ENCODE peak calls at places on chromosome 20, in nine cellular contexts. One of them, this sample, is unnamed.

GRCh38 chr20:53884859-53885654 is 185.3 kb downstream of the BCAS1 start:
- DNase-seq in Panc1: no peak
- DNase-seq in HepG2: no peak
- DNase-seq in GM23338: no peak
- DNase-seq in SK-N-SH: no peak
- DNase-seq in HCT116: no peak
- DNase-seq in GM12878: no peak
- DNase-seq in K562: no peak
- DNase-seq in A549: no peak
- DNase-seq in this sample: no peak

GRCh38 chr20:3248167-3248992 is 9.4 kb upstream of the SLC4A11 start:
- DNase-seq in HepG2: no peak
- DNase-seq in HCT116: no peak
- DNase-seq in Panc1: no peak
- DNase-seq in A549: no peak
- DNase-seq in SK-N-SH: no peak
- DNase-seq in K562: peak; percentile 63
- DNase-seq in GM12878: no peak
- DNase-seq in GM23338: peak; percentile 87
- DNase-seq in this sample: no peak

GRCh38 chr20:58205850-58206249 is 22.6 kb downstream of the ANKRD60 start:
- DNase-seq in SK-N-SH: no peak
- DNase-seq in GM12878: no peak
- DNase-seq in HCT116: no peak
- DNase-seq in K562: no peak
- DNase-seq in A549: no peak
- DNase-seq in HepG2: no peak
- DNase-seq in Panc1: no peak
- DNase-seq in GM23338: no peak
- DNase-seq in this sample: no peak

GRCh38 chr20:5085380-5085779 is 34.4 kb downstream of the PCNA start:
- DNase-seq in A549: no peak
- DNase-seq in GM12878: no peak
- DNase-seq in SK-N-SH: no peak
- DNase-seq in GM23338: no peak
- DNase-seq in K562: no peak
- DNase-seq in HCT116: no peak
- DNase-seq in HepG2: no peak
- DNase-seq in Panc1: no peak
- DNase-seq in this sample: no peak

GRCh38 chr20:920306-920705 is 4.2 kb upstream of the ANGPT4 start:
- DNase-seq in SK-N-SH: no peak
- DNase-seq in GM23338: no peak
- DNase-seq in A549: no peak
- DNase-seq in HepG2: no peak
- DNase-seq in HCT116: no peak
- DNase-seq in GM12878: no peak
- DNase-seq in K562: no peak
- DNase-seq in Panc1: no peak
- DNase-seq in this sample: no peak

GRCh38 chr20:24166127-24166389 is 177.5 kb upstream of the GGTLC1 start:
- DNase-seq in K562: no peak
- DNase-seq in SK-N-SH: no peak
- DNase-seq in GM12878: no peak
- DNase-seq in GM23338: peak; percentile 45
- DNase-seq in HCT116: no peak
- DNase-seq in A549: no peak
- DNase-seq in Panc1: no peak
- DNase-seq in HepG2: no peak
- DNase-seq in this sample: no peak

GRCh38 chr20:31833130-31833930 is 12.1 kb downstream of the FOXS1 start:
- DNase-seq in SK-N-SH: peak; percentile 90
- DNase-seq in GM12878: no peak
- DNase-seq in Panc1: no peak
- DNase-seq in HepG2: peak; percentile 74
- DNase-seq in GM23338: peak; percentile 98
- DNase-seq in A549: peak; percentile 90
- DNase-seq in HCT116: peak; percentile 36
- DNase-seq in K562: peak; percentile 83
- DNase-seq in this sample: peak; percentile 54

GRCh38 chr20:25444556-25444955 is 37.1 kb downstream of the GINS1 start:
- DNase-seq in GM12878: no peak
- DNase-seq in K562: no peak
- DNase-seq in HCT116: no peak
- DNase-seq in HepG2: no peak
- DNase-seq in A549: no peak
- DNase-seq in SK-N-SH: no peak
- DNase-seq in Panc1: no peak
- DNase-seq in GM23338: no peak
- DNase-seq in this sample: no peak

GRCh38 chr20:62779417-62779685 is 16.9 kb upstream of the MRGBP start:
- DNase-seq in HCT116: no peak
- DNase-seq in Panc1: no peak
- DNase-seq in HepG2: no peak
- DNase-seq in SK-N-SH: no peak
- DNase-seq in GM12878: no peak
- DNase-seq in A549: no peak
- DNase-seq in K562: no peak
- DNase-seq in GM23338: no peak
- DNase-seq in this sample: no peak

GRCh38 chr20:33787253-33787891 is 23.8 kb upstream of the CHMP4B start:
- DNase-seq in K562: no peak
- DNase-seq in HepG2: no peak
- DNase-seq in A549: no peak
- DNase-seq in GM12878: no peak
- DNase-seq in HCT116: no peak
- DNase-seq in SK-N-SH: no peak
- DNase-seq in GM23338: no peak
- DNase-seq in Panc1: no peak
- DNase-seq in this sample: no peak

GRCh38 chr20:36700438-36700837 is 45.5 kb downstream of the NDRG3 start:
- DNase-seq in GM23338: peak; percentile 16
- DNase-seq in SK-N-SH: no peak
- DNase-seq in HCT116: no peak
- DNase-seq in HepG2: peak; percentile 27
- DNase-seq in A549: no peak
- DNase-seq in Panc1: no peak
- DNase-seq in GM12878: no peak
- DNase-seq in K562: peak; percentile 68
- DNase-seq in this sample: no peak

GRCh38 chr20:37796733-37797132 is 102.9 kb downstream of the CTNNBL1 start:
- DNase-seq in GM23338: no peak
- DNase-seq in HCT116: no peak
- DNase-seq in Panc1: no peak
- DNase-seq in K562: no peak
- DNase-seq in GM12878: no peak
- DNase-seq in HepG2: no peak
- DNase-seq in A549: no peak
- DNase-seq in SK-N-SH: no peak
- DNase-seq in this sample: no peak

GRCh38 chr20:58622671-58623578 is 28.2 kb upstream of the STX16 start:
- DNase-seq in A549: no peak
- DNase-seq in GM12878: no peak
- DNase-seq in GM23338: no peak
- DNase-seq in SK-N-SH: no peak
- DNase-seq in Panc1: no peak
- DNase-seq in HCT116: no peak
- DNase-seq in K562: peak; percentile 20
- DNase-seq in HepG2: no peak
- DNase-seq in this sample: no peak

GRCh38 chr20:43900062-43900461 is 14.6 kb upstream of the TOX2 start:
- DNase-seq in A549: no peak
- DNase-seq in Panc1: no peak
- DNase-seq in K562: no peak
- DNase-seq in HepG2: no peak
- DNase-seq in GM23338: no peak
- DNase-seq in HCT116: no peak
- DNase-seq in SK-N-SH: no peak
- DNase-seq in GM12878: no peak
- DNase-seq in this sample: no peak

GRCh38 chr20:25063546-25063945 is 5.6 kb upstream of the ACSS1 start:
- DNase-seq in GM12878: no peak
- DNase-seq in K562: no peak
- DNase-seq in A549: no peak
- DNase-seq in HCT116: no peak
- DNase-seq in SK-N-SH: no peak
- DNase-seq in Panc1: no peak
- DNase-seq in HepG2: no peak
- DNase-seq in GM23338: no peak
- DNase-seq in this sample: no peak

GRCh38 chr20:50745634-50746137 is 14.3 kb downstream of the PARD6B start:
- DNase-seq in GM12878: no peak
- DNase-seq in GM23338: no peak
- DNase-seq in HCT116: no peak
- DNase-seq in Panc1: no peak
- DNase-seq in K562: no peak
- DNase-seq in HepG2: no peak
- DNase-seq in SK-N-SH: no peak
- DNase-seq in A549: no peak
- DNase-seq in this sample: no peak

GRCh38 chr20:50746138-50746940 is 15.0 kb downstream of the PARD6B start:
- DNase-seq in Panc1: no peak
- DNase-seq in HCT116: no peak
- DNase-seq in SK-N-SH: no peak
- DNase-seq in K562: peak; percentile 35
- DNase-seq in GM12878: no peak
- DNase-seq in HepG2: peak; percentile 99
- DNase-seq in A549: no peak
- DNase-seq in GM23338: no peak
- DNase-seq in this sample: no peak

GRCh38 chr20:50743087-50743486 is 11.7 kb downstream of the PARD6B start:
- DNase-seq in A549: no peak
- DNase-seq in HepG2: no peak
- DNase-seq in GM12878: no peak
- DNase-seq in SK-N-SH: peak; percentile 61
- DNase-seq in Panc1: no peak
- DNase-seq in K562: no peak
- DNase-seq in HCT116: no peak
- DNase-seq in GM23338: no peak
- DNase-seq in this sample: no peak

GRCh38 chr20:50747275-50747674 is 15.9 kb downstream of the PARD6B start:
- DNase-seq in HepG2: no peak
- DNase-seq in GM23338: no peak
- DNase-seq in A549: no peak
- DNase-seq in K562: no peak
- DNase-seq in Panc1: no peak
- DNase-seq in GM12878: no peak
- DNase-seq in SK-N-SH: no peak
- DNase-seq in HCT116: no peak
- DNase-seq in this sample: no peak

GRCh38 chr20:50744143-50744792 is 12.9 kb downstream of the PARD6B start:
- DNase-seq in HCT116: peak; percentile 67
- DNase-seq in HepG2: peak; percentile 96
- DNase-seq in SK-N-SH: peak; percentile 64
- DNase-seq in K562: peak; percentile 85
- DNase-seq in A549: peak; percentile 84
- DNase-seq in GM23338: peak; percentile 36
- DNase-seq in GM12878: no peak
- DNase-seq in Panc1: no peak
- DNase-seq in this sample: no peak
- TF ChIP-seq REST in HCT116: no peak
- TF ChIP-seq REST in HepG2: peak; percentile 26
- TF ChIP-seq REST in SK-N-SH: no peak
- TF ChIP-seq REST in K562: no peak
- TF ChIP-seq REST in A549: no peak
- TF ChIP-seq REST in GM23338: no peak
- TF ChIP-seq REST in GM12878: no peak
- TF ChIP-seq REST in Panc1: no peak
- TF ChIP-seq REST in this sample: no peak

GRCh38 chr20:57169162-57169561 is 97.3 kb downstream of the BMP7 start:
- DNase-seq in SK-N-SH: no peak
- DNase-seq in K562: no peak
- DNase-seq in GM12878: no peak
- DNase-seq in GM23338: no peak
- DNase-seq in Panc1: no peak
- DNase-seq in A549: no peak
- DNase-seq in HepG2: no peak
- DNase-seq in HCT116: no peak
- DNase-seq in this sample: no peak

GRCh38 chr20:57167971-57168693 is 98.3 kb downstream of the BMP7 start:
- DNase-seq in HepG2: no peak
- DNase-seq in GM23338: no peak
- DNase-seq in Panc1: no peak
- DNase-seq in HCT116: peak; percentile 29
- DNase-seq in GM12878: no peak
- DNase-seq in A549: no peak
- DNase-seq in SK-N-SH: no peak
- DNase-seq in K562: no peak
- DNase-seq in this sample: no peak

GRCh38 chr20:57167292-57167655 is 99.2 kb downstream of the BMP7 start:
- DNase-seq in GM23338: no peak
- DNase-seq in K562: no peak
- DNase-seq in Panc1: no peak
- DNase-seq in HepG2: no peak
- DNase-seq in GM12878: no peak
- DNase-seq in SK-N-SH: no peak
- DNase-seq in HCT116: no peak
- DNase-seq in A549: no peak
- DNase-seq in this sample: no peak

GRCh38 chr20:57173041-57173440 is 93.4 kb downstream of the BMP7 start:
- DNase-seq in K562: no peak
- DNase-seq in SK-N-SH: no peak
- DNase-seq in Panc1: no peak
- DNase-seq in GM12878: no peak
- DNase-seq in HepG2: no peak
- DNase-seq in HCT116: no peak
- DNase-seq in GM23338: no peak
- DNase-seq in A549: no peak
- DNase-seq in this sample: no peak

GRCh38 chr20:57170343-57170742 is 96.1 kb downstream of the BMP7 start:
- DNase-seq in HCT116: no peak
- DNase-seq in GM23338: no peak
- DNase-seq in HepG2: no peak
- DNase-seq in A549: no peak
- DNase-seq in Panc1: no peak
- DNase-seq in GM12878: no peak
- DNase-seq in K562: peak; percentile 9
- DNase-seq in SK-N-SH: no peak
- DNase-seq in this sample: no peak
- TF ChIP-seq REST in HCT116: no peak
- TF ChIP-seq REST in GM23338: no peak
- TF ChIP-seq REST in HepG2: no peak
- TF ChIP-seq REST in A549: no peak
- TF ChIP-seq REST in Panc1: no peak
- TF ChIP-seq REST in GM12878: no peak
- TF ChIP-seq REST in K562: no peak
- TF ChIP-seq REST in SK-N-SH: no peak
- TF ChIP-seq REST in this sample: no peak

GRCh38 chr20:50346372-50347347 is 156.0 kb downstream of the CEBPB start:
- DNase-seq in A549: no peak
- DNase-seq in GM12878: no peak
- DNase-seq in SK-N-SH: peak; percentile 82
- DNase-seq in HCT116: no peak
- DNase-seq in HepG2: no peak
- DNase-seq in K562: no peak
- DNase-seq in GM23338: no peak
- DNase-seq in Panc1: no peak
- DNase-seq in this sample: no peak
- TF ChIP-seq REST in A549: no peak
- TF ChIP-seq REST in GM12878: no peak
- TF ChIP-seq REST in SK-N-SH: no peak
- TF ChIP-seq REST in HCT116: no peak
- TF ChIP-seq REST in HepG2: no peak
- TF ChIP-seq REST in K562: no peak
- TF ChIP-seq REST in GM23338: no peak
- TF ChIP-seq REST in Panc1: no peak
- TF ChIP-seq REST in this sample: no peak

GRCh38 chr20:61520761-61521460 is 268.9 kb downstream of the CDH4 start:
- DNase-seq in HepG2: no peak
- DNase-seq in GM12878: no peak
- DNase-seq in SK-N-SH: no peak
- DNase-seq in HCT116: no peak
- DNase-seq in A549: no peak
- DNase-seq in Panc1: no peak
- DNase-seq in K562: peak; percentile 34
- DNase-seq in GM23338: no peak
- DNase-seq in this sample: no peak
- TF ChIP-seq REST in HepG2: no peak
- TF ChIP-seq REST in GM12878: no peak
- TF ChIP-seq REST in SK-N-SH: no peak
- TF ChIP-seq REST in HCT116: no peak
- TF ChIP-seq REST in A549: no peak
- TF ChIP-seq REST in Panc1: no peak
- TF ChIP-seq REST in K562: no peak
- TF ChIP-seq REST in GM23338: no peak
- TF ChIP-seq REST in this sample: no peak

This sample was measured in HL-60.